ENCODE peak calls at places on chromosome 6, in nine cellular contexts. H, J, K, S, T, O, Y, U and Q are unnamed samples.

GRCh38 chr6:152049502-152049901 is 242.0 kb downstream of the ESR1 start:
- DNase-seq in H (no peak), S (no peak), T (no peak), J (no peak), U (no peak), K (no peak), Y (no peak), O (no peak), Q (no peak)

GRCh38 chr6:45422541-45423110 is 44.9 kb upstream of the SUPT3H start:
- DNase-seq in O (peak), S (peak), J (peak), H (peak), T (peak), Y (peak), K (peak), U (peak), Q (peak)

GRCh38 chr6:159695984-159696383 is 2.9 kb upstream of the SOD2 start:
- DNase-seq in Y (no peak), U (no peak), K (no peak), H (peak), S (no peak), T (no peak), O (no peak), J (no peak), Q (no peak)

GRCh38 chr6:106799008-106799952 is 169.9 kb downstream of the QRSL1 start:
- DNase-seq in T (no peak), S (no peak), H (peak), U (no peak), Y (peak), J (peak), O (no peak), K (no peak), Q (peak)

GRCh38 chr6:99603421-99604160 is 3.0 kb upstream of the PRDM13 start:
- DNase-seq in J (no peak), O (no peak), K (no peak), U (peak), Y (no peak), T (no peak), H (no peak), S (peak), Q (no peak)

GRCh38 chr6:45156075-45156474 is 172.1 kb upstream of the RUNX2 start:
- DNase-seq in S (no peak), Y (no peak), U (no peak), K (no peak), T (no peak), J (no peak), O (no peak), H (no peak), Q (no peak)

GRCh38 chr6:44339763-44340625 is 2.5 kb upstream of the SPATS1 start:
- DNase-seq in T (no peak), Y (peak), H (peak), S (no peak), J (peak), U (no peak), K (no peak), O (no peak), Q (peak)

GRCh38 chr6:45969026-45969425 is 46.6 kb downstream of the CLIC5 start:
- DNase-seq in H (no peak), K (no peak), U (no peak), Y (no peak), S (no peak), T (no peak), O (no peak), J (no peak), Q (no peak)

GRCh38 chr6:139699335-139699734 is 324.9 kb upstream of the CITED2 start:
- DNase-seq in O (no peak), S (no peak), K (no peak), J (peak), H (peak), Y (peak), U (no peak), T (no peak), Q (peak)

GRCh38 chr6:23990158-23990557 is 135.9 kb upstream of the NRSN1 start:
- DNase-seq in J (no peak), H (no peak), Y (no peak), S (no peak), U (no peak), T (no peak), O (no peak), K (no peak), Q (no peak)

GRCh38 chr6:90083891-90084290 is 189.6 kb downstream of the GJA10 start:
- DNase-seq in U (no peak), J (no peak), S (no peak), O (no peak), K (no peak), H (no peak), T (no peak), Y (no peak), Q (no peak)

GRCh38 chr6:28311139-28311823 is 24.7 kb downstream of the ZSCAN31 start:
- DNase-seq in U (no peak), O (no peak), J (peak), H (no peak), K (no peak), S (no peak), T (no peak), Y (no peak), Q (no peak)

GRCh38 chr6:96420294-96420693 is 101.3 kb upstream of the UFL1 start:
- DNase-seq in K (no peak), O (no peak), J (no peak), T (no peak), H (no peak), U (no peak), Y (no peak), S (no peak), Q (no peak)

GRCh38 chr6:105793132-105793531 is 293.0 kb upstream of the PRDM1 start:
- DNase-seq in K (no peak), O (no peak), T (no peak), Y (peak), U (no peak), J (no peak), S (no peak), H (no peak), Q (peak)

GRCh38 chr6:132198896-132199295 is 202.4 kb downstream of the MOXD1 start:
- DNase-seq in U (no peak), S (no peak), J (no peak), O (no peak), H (peak), T (no peak), Y (peak), K (no peak), Q (no peak)

GRCh38 chr6:84825461-84825860 is 61.1 kb upstream of the TBX18 start:
- DNase-seq in U (no peak), T (no peak), J (peak), O (no peak), S (no peak), H (no peak), Y (peak), K (no peak), Q (peak)

GRCh38 chr6:110566346-110567125 is 90.1 kb upstream of the SLC22A16 start:
- DNase-seq in K (no peak), O (no peak), Y (no peak), S (no peak), T (no peak), J (no peak), H (peak), U (no peak), Q (no peak)

GRCh38 chr6:63923139-63923739 is 287.6 kb downstream of the PHF3 start:
- DNase-seq in U (no peak), H (peak), K (no peak), T (no peak), J (peak), Y (peak), O (no peak), S (no peak), Q (peak)

GRCh38 chr6:85803721-85804120 is 161.0 kb upstream of the SYNCRIP start:
- DNase-seq in J (no peak), U (no peak), T (no peak), O (no peak), H (no peak), K (no peak), S (no peak), Y (no peak), Q (no peak)

GRCh38 chr6:63245908-63246307 is 34.6 kb downstream of the FKBP1C start:
- DNase-seq in U (no peak), J (no peak), S (no peak), O (no peak), Y (no peak), K (no peak), H (no peak), T (no peak), Q (peak)

GRCh38 chr6:33822575-33823395 is 19.0 kb upstream of the MLN start:
- DNase-seq in O (peak), Y (peak), T (no peak), J (no peak), U (peak), S (peak), K (no peak), H (no peak), Q (peak)

GRCh38 chr6:52739134-52739533 is 24.1 kb downstream of the GSTA2 start:
- DNase-seq in O (no peak), T (no peak), J (no peak), S (no peak), Y (no peak), K (no peak), H (no peak), U (no peak), Q (no peak)

GRCh38 chr6:75204222-75204958 is 1.5 kb downstream of the COL12A1 start:
- DNase-seq in O (no peak), K (peak), S (peak), Y (peak), T (peak), H (peak), J (peak), U (peak), Q (peak)

GRCh38 chr6:129432738-129433137 is 277.2 kb downstream of the ARHGAP18 start:
- DNase-seq in J (peak), U (no peak), Y (peak), S (no peak), O (no peak), H (no peak), T (no peak), K (no peak), Q (peak)

GRCh38 chr6:26358511-26358981 is 6.5 kb upstream of the BTN3A2 start:
- DNase-seq in S (no peak), K (no peak), H (no peak), U (no peak), T (no peak), Y (no peak), O (no peak), J (no peak), Q (no peak)

GRCh38 chr6:117440558-117441525 is 15.1 kb upstream of the ROS1 start:
- DNase-seq in Y (peak), T (no peak), O (no peak), S (no peak), U (no peak), J (peak), K (no peak), H (peak), Q (peak)

GRCh38 chr6:43964659-43965570 is 162.3 kb downstream of the MRPL14 start:
- DNase-seq in J (no peak), K (no peak), U (no peak), O (peak), T (no peak), Y (no peak), H (no peak), S (no peak), Q (no peak)

GRCh38 chr6:158488065-158488464 is 71.8 kb upstream of the TMEM181 start:
- DNase-seq in K (no peak), H (peak), Y (peak), O (no peak), J (peak), T (no peak), S (no peak), U (no peak), Q (peak)

GRCh38 chr6:11277275-11278206 is 45.1 kb upstream of the NEDD9 start:
- DNase-seq in O (no peak), S (no peak), K (peak), H (peak), J (peak), T (no peak), Y (peak), U (no peak), Q (no peak)

GRCh38 chr6:115969207-115969929 is 91.3 kb downstream of the FRK start:
- DNase-seq in H (no peak), Y (peak), O (no peak), U (peak), J (no peak), S (no peak), T (no peak), K (no peak), Q (no peak)

GRCh38 chr6:112511441-112511840 is 164.3 kb downstream of the RFPL4B start:
- DNase-seq in O (no peak), U (no peak), Y (no peak), K (no peak), H (no peak), S (no peak), T (no peak), J (peak), Q (no peak)

GRCh38 chr6:150343434-150343833 is 25.4 kb upstream of the IYD start:
- DNase-seq in O (no peak), U (no peak), H (peak), K (no peak), T (no peak), S (no peak), Y (peak), J (no peak), Q (no peak)

GRCh38 chr6:109236140-109237081 is 141.1 kb downstream of the CEP57L1 start:
- DNase-seq in H (no peak), J (no peak), T (peak), U (peak), Y (no peak), K (no peak), O (no peak), S (peak), Q (no peak)

GRCh38 chr6:37123957-37124729 is 45.8 kb upstream of the PIM1 start:
- DNase-seq in O (no peak), T (no peak), Y (no peak), H (no peak), S (no peak), J (no peak), U (no peak), K (no peak), Q (no peak)

GRCh38 chr6:110563711-110564110 is 87.3 kb upstream of the SLC22A16 start:
- DNase-seq in S (no peak), T (no peak), H (no peak), J (no peak), K (no peak), Y (no peak), U (no peak), O (no peak), Q (no peak)

GRCh38 chr6:31969712-31970603 is 2.0 kb downstream of the DXO start:
- DNase-seq in U (no peak), Y (peak), O (peak), T (no peak), S (peak), J (no peak), K (no peak), H (peak), Q (no peak)

GRCh38 chr6:130366011-130366963 is at the start of gene TMEM200A:
- DNase-seq in Y (peak), H (peak), J (peak), O (peak), U (peak), T (peak), S (peak), K (peak), Q (no peak)

GRCh38 chr6:133953634-133954415 is 801 bp downstream of the TBPL1 start:
- DNase-seq in J (no peak), K (no peak), O (no peak), H (no peak), U (peak), Y (no peak), S (no peak), T (no peak), Q (peak)

GRCh38 chr6:155116571-155116910 is 121.4 kb downstream of the TIAM2 start:
- DNase-seq in O (no peak), H (no peak), K (no peak), T (no peak), S (no peak), U (no peak), Y (no peak), J (no peak), Q (no peak)

GRCh38 chr6:38261626-38262025 is 378.1 kb downstream of the BTBD9 start:
- DNase-seq in H (no peak), S (no peak), Y (peak), O (no peak), U (no peak), K (no peak), T (no peak), J (no peak), Q (peak)

DNA sequence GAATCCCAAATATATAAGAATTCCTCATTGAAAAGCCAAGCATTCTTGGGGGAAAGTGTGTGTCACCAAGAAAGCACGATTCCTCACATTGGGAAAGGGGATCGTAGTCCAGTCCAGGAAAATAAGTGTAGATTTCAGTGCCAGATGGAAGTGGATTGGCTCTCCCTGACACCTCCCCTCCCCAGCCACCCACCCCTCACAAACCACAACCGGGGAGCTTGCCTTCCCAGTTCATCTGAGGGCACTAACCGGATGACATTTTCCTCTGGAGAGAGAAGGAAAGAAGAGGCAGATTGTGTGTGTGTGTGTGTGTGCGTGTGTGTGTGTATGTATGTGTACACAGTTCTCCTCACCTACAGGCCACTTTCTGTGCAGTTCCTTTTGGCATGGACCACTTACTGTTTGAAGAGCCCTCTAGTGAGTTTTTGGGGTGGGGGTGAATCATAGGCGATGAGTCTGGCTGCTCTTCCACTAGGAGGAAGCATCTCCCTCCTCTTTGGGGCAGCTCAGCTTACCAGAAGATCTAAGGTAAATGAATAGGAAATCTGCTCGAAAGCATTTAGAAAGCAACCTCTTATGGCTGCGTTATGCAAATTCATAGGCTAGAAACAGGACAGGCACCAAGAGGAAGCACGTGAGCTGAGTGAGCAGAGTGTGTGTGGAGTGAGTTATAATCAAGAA is 20.8 kb downstream of the DAAM2 start:
- DNase-seq in Y (peak), S (no peak), O (no peak), K (peak), H (peak), J (no peak), T (no peak), U (no peak), Q (no peak)
- TF ChIP-seq CTCF in Y (peak), S (no peak), O (peak), K (peak), H (peak), J (no peak), T (no peak), U (no peak), Q (no peak)

GRCh38 chr6:87484491-87484890 is 11.7 kb downstream of the SLC35A1 start:
- DNase-seq in Y (no peak), T (no peak), K (no peak), J (peak), S (no peak), H (no peak), O (no peak), U (no peak), Q (peak)
- TF ChIP-seq CTCF in Y (no peak), T (no peak), K (no peak), J (no peak), S (no peak), H (no peak), O (no peak), U (no peak), Q (no peak)

GRCh38 chr6:166774770-166775169 is 147.7 kb upstream of the RPS6KA2 start:
- DNase-seq in Y (no peak), H (no peak), S (no peak), K (no peak), T (no peak), U (no peak), J (no peak), O (no peak), Q (no peak)

GRCh38 chr6:166770216-166771116 is 143.4 kb upstream of the RPS6KA2 start:
- DNase-seq in H (peak), O (no peak), T (no peak), J (no peak), K (no peak), S (no peak), U (no peak), Y (peak), Q (no peak)

GRCh38 chr6:166771701-166772100 is 144.7 kb upstream of the RPS6KA2 start:
- DNase-seq in Y (no peak), H (no peak), J (no peak), U (no peak), S (no peak), T (no peak), K (no peak), O (no peak), Q (no peak)

GRCh38 chr6:166774292-166774691 is 147.2 kb upstream of the RPS6KA2 start:
- DNase-seq in O (no peak), K (no peak), H (no peak), J (no peak), Y (no peak), T (no peak), S (no peak), U (no peak), Q (no peak)

DNA sequence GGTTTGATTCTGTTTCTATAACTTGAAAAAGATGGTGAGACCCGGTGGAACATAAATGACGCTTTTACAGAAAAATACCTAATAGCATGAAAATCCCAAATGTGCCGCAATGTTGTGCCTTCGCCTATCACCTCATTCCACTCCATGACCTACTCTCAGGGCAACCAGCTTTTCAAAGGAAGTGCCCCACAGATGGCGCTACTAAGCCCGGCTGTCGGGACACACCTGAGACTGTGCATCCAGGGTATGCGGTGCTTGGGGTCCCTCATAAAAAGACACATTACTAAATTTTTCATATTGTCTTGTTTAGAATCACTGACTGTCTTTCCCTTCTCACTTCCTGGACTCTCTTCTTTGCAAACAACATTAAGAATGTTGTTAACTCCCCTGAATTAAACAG is 145.5 kb upstream of the RPS6KA2 start:
- DNase-seq in S (no peak), O (no peak), T (no peak), U (no peak), K (no peak), J (no peak), Y (no peak), H (no peak), Q (peak)
- TF ChIP-seq CTCF in S (no peak), O (peak), T (peak), U (no peak), K (no peak), J (no peak), Y (peak), H (peak), Q (no peak)

GRCh38 chr6:329888-330691 is 37.8 kb downstream of the DUSP22 start:
- DNase-seq in S (peak), U (no peak), H (peak), Y (no peak), T (no peak), J (no peak), O (no peak), K (no peak), Q (no peak)
- TF ChIP-seq CTCF in S (no peak), U (peak), H (peak), Y (no peak), T (no peak), J (no peak), O (no peak), K (no peak), Q (no peak)